ENCODE peak calls at places on chromosomes 12 and 14, in nine cellular contexts. One of them, this sample, is unnamed.
A peak's percentile ranks its signal among the peaks of the same experiment; 100 is the strongest.

GRCh38 chr14:36655054-36655381 is 6.6 kb upstream of the PAX9 start:
- DNase-seq in coronary artery: no peak
- DNase-seq in pancreas: no peak
- DNase-seq in thoracic aorta: no peak
- DNase-seq in hepatocyte: no peak
- DNase-seq in left ventricle myocardium inferior: no peak
- DNase-seq in heart left ventricle: no peak
- DNase-seq in astrocyte: no peak
- DNase-seq in psoas muscle: no peak
- DNase-seq in this sample: no peak

GRCh38 chr14:24378981-24379906 is 11.3 kb downstream of the NFATC4 start:
- DNase-seq in coronary artery: peak; percentile 67
- DNase-seq in pancreas: no peak
- DNase-seq in thoracic aorta: no peak
- DNase-seq in hepatocyte: no peak
- DNase-seq in left ventricle myocardium inferior: no peak
- DNase-seq in heart left ventricle: no peak
- DNase-seq in astrocyte: no peak
- DNase-seq in psoas muscle: no peak
- DNase-seq in this sample: no peak

GRCh38 chr14:73188501-73188903 is 48.8 kb upstream of the PAPLN start:
- DNase-seq in coronary artery: no peak
- DNase-seq in pancreas: no peak
- DNase-seq in thoracic aorta: no peak
- DNase-seq in hepatocyte: no peak
- DNase-seq in left ventricle myocardium inferior: no peak
- DNase-seq in heart left ventricle: no peak
- DNase-seq in astrocyte: peak; percentile 14
- DNase-seq in psoas muscle: no peak
- DNase-seq in this sample: peak; percentile 8

GRCh38 chr12:123761841-123762714 is at the start of gene DNAH10:
- DNase-seq in coronary artery: no peak
- DNase-seq in pancreas: no peak
- DNase-seq in thoracic aorta: no peak
- DNase-seq in hepatocyte: peak; percentile 72
- DNase-seq in left ventricle myocardium inferior: no peak
- DNase-seq in heart left ventricle: peak; percentile 29
- DNase-seq in astrocyte: peak; percentile 6
- DNase-seq in psoas muscle: no peak
- DNase-seq in this sample: peak; percentile 19

GRCh38 chr12:26068503-26068902 is 56.3 kb downstream of the BHLHE41 start:
- DNase-seq in coronary artery: no peak
- DNase-seq in pancreas: no peak
- DNase-seq in thoracic aorta: no peak
- DNase-seq in hepatocyte: no peak
- DNase-seq in left ventricle myocardium inferior: no peak
- DNase-seq in heart left ventricle: no peak
- DNase-seq in astrocyte: no peak
- DNase-seq in psoas muscle: no peak
- DNase-seq in this sample: no peak

GRCh38 chr12:95473440-95473946 is 459 bp upstream of the METAP2 start:
- DNase-seq in coronary artery: no peak
- DNase-seq in pancreas: peak; percentile 12
- DNase-seq in thoracic aorta: no peak
- DNase-seq in hepatocyte: peak; percentile 50
- DNase-seq in left ventricle myocardium inferior: no peak
- DNase-seq in heart left ventricle: no peak
- DNase-seq in astrocyte: no peak
- DNase-seq in psoas muscle: peak; percentile 14
- DNase-seq in this sample: peak; percentile 40

GRCh38 chr14:58637391-58638230 is at the start of gene DACT1:
- DNase-seq in coronary artery: peak; percentile 85
- DNase-seq in pancreas: peak; percentile 25
- DNase-seq in thoracic aorta: peak; percentile 14
- DNase-seq in hepatocyte: peak; percentile 92
- DNase-seq in left ventricle myocardium inferior: peak; percentile 76
- DNase-seq in heart left ventricle: peak; percentile 77
- DNase-seq in astrocyte: peak; percentile 78
- DNase-seq in psoas muscle: peak; percentile 70
- DNase-seq in this sample: peak; percentile 17

GRCh38 chr12:89390802-89391673 is 38.7 kb upstream of the DUSP6 start:
- DNase-seq in coronary artery: no peak
- DNase-seq in pancreas: no peak
- DNase-seq in thoracic aorta: no peak
- DNase-seq in hepatocyte: peak; percentile 40
- DNase-seq in left ventricle myocardium inferior: no peak
- DNase-seq in heart left ventricle: no peak
- DNase-seq in astrocyte: peak; percentile 85
- DNase-seq in psoas muscle: no peak
- DNase-seq in this sample: no peak

GRCh38 chr14:37810094-37810801 is 214.8 kb downstream of the TTC6 start:
- DNase-seq in coronary artery: no peak
- DNase-seq in pancreas: no peak
- DNase-seq in thoracic aorta: no peak
- DNase-seq in hepatocyte: no peak
- DNase-seq in left ventricle myocardium inferior: no peak
- DNase-seq in heart left ventricle: no peak
- DNase-seq in astrocyte: no peak
- DNase-seq in psoas muscle: no peak
- DNase-seq in this sample: no peak

GRCh38 chr12:54956322-54956721 is 28.2 kb downstream of the TESPA1 start:
- DNase-seq in coronary artery: no peak
- DNase-seq in pancreas: no peak
- DNase-seq in thoracic aorta: no peak
- DNase-seq in hepatocyte: no peak
- DNase-seq in left ventricle myocardium inferior: no peak
- DNase-seq in heart left ventricle: no peak
- DNase-seq in astrocyte: no peak
- DNase-seq in psoas muscle: no peak
- DNase-seq in this sample: no peak

GRCh38 chr12:51011960-51012359 is 14.2 kb downstream of the SLC11A2 start:
- DNase-seq in coronary artery: no peak
- DNase-seq in pancreas: no peak
- DNase-seq in thoracic aorta: no peak
- DNase-seq in hepatocyte: no peak
- DNase-seq in left ventricle myocardium inferior: no peak
- DNase-seq in heart left ventricle: no peak
- DNase-seq in astrocyte: no peak
- DNase-seq in psoas muscle: peak; percentile 27
- DNase-seq in this sample: no peak

GRCh38 chr14:76267322-76268012 is 108.5 kb upstream of the ESRRB start:
- DNase-seq in coronary artery: no peak
- DNase-seq in pancreas: peak; percentile 68
- DNase-seq in thoracic aorta: no peak
- DNase-seq in hepatocyte: peak; percentile 56
- DNase-seq in left ventricle myocardium inferior: peak; percentile 68
- DNase-seq in heart left ventricle: peak; percentile 79
- DNase-seq in astrocyte: peak; percentile 8
- DNase-seq in psoas muscle: peak; percentile 66
- DNase-seq in this sample: peak; percentile 71

GRCh38 chr14:98370352-98370751 is 901.6 kb downstream of the BCL11B start:
- DNase-seq in coronary artery: no peak
- DNase-seq in pancreas: no peak
- DNase-seq in thoracic aorta: no peak
- DNase-seq in hepatocyte: no peak
- DNase-seq in left ventricle myocardium inferior: no peak
- DNase-seq in heart left ventricle: no peak
- DNase-seq in astrocyte: no peak
- DNase-seq in psoas muscle: no peak
- DNase-seq in this sample: peak; percentile 25
- TF ChIP-seq CTCF in coronary artery: no peak
- TF ChIP-seq CTCF in pancreas: no peak
- TF ChIP-seq CTCF in thoracic aorta: no peak
- TF ChIP-seq CTCF in hepatocyte: no peak
- TF ChIP-seq CTCF in left ventricle myocardium inferior: no peak
- TF ChIP-seq CTCF in heart left ventricle: no peak
- TF ChIP-seq CTCF in astrocyte: no peak
- TF ChIP-seq CTCF in psoas muscle: no peak
- TF ChIP-seq CTCF in this sample: no peak

GRCh38 chr12:6166808-6167207 is 33.4 kb upstream of the CD9 start:
- DNase-seq in coronary artery: no peak
- DNase-seq in pancreas: no peak
- DNase-seq in thoracic aorta: no peak
- DNase-seq in hepatocyte: no peak
- DNase-seq in left ventricle myocardium inferior: no peak
- DNase-seq in heart left ventricle: no peak
- DNase-seq in astrocyte: no peak
- DNase-seq in psoas muscle: no peak
- DNase-seq in this sample: no peak
- H3K27ac ChIP-seq in coronary artery: peak overlapping the region; percentile 97
- H3K27ac ChIP-seq in pancreas: no peak overlapping the region
- H3K27ac ChIP-seq in thoracic aorta: peak overlapping the region; percentile 99
- H3K27ac ChIP-seq in hepatocyte: peak overlapping the region; percentile 97
- H3K27ac ChIP-seq in left ventricle myocardium inferior: peak overlapping the region; percentile 72
- H3K27ac ChIP-seq in heart left ventricle: peak overlapping the region; percentile 86
- H3K27ac ChIP-seq in astrocyte: peak overlapping the region; percentile 96
- H3K27ac ChIP-seq in psoas muscle: peak overlapping the region; percentile 81
- H3K27ac ChIP-seq in this sample: peak overlapping the region; percentile 85

GRCh38 chr14:105999361-106000028 is 473.1 kb downstream of the TMEM121 start:
- DNase-seq in coronary artery: no peak
- DNase-seq in pancreas: peak; percentile 16
- DNase-seq in thoracic aorta: no peak
- DNase-seq in hepatocyte: peak; percentile 11
- DNase-seq in left ventricle myocardium inferior: peak; percentile 40
- DNase-seq in heart left ventricle: peak; percentile 60
- DNase-seq in astrocyte: no peak
- DNase-seq in psoas muscle: peak; percentile 39
- DNase-seq in this sample: no peak
- TF ChIP-seq CTCF in coronary artery: no peak
- TF ChIP-seq CTCF in pancreas: no peak
- TF ChIP-seq CTCF in thoracic aorta: peak; percentile 25
- TF ChIP-seq CTCF in hepatocyte: no peak
- TF ChIP-seq CTCF in left ventricle myocardium inferior: peak; percentile 5
- TF ChIP-seq CTCF in heart left ventricle: peak; percentile 38
- TF ChIP-seq CTCF in astrocyte: peak; percentile 15
- TF ChIP-seq CTCF in psoas muscle: peak; percentile 26
- TF ChIP-seq CTCF in this sample: peak; percentile 18

GRCh38 chr12:110694330-110694891 is 5.5 kb upstream of the HVCN1 start:
- DNase-seq in coronary artery: no peak
- DNase-seq in pancreas: peak; percentile 27
- DNase-seq in thoracic aorta: no peak
- DNase-seq in hepatocyte: no peak
- DNase-seq in left ventricle myocardium inferior: peak; percentile 66
- DNase-seq in heart left ventricle: peak; percentile 93
- DNase-seq in astrocyte: no peak
- DNase-seq in psoas muscle: peak; percentile 39
- DNase-seq in this sample: no peak
- H3K27ac ChIP-seq in coronary artery: peak overlapping the region; percentile 55
- H3K27ac ChIP-seq in pancreas: no peak overlapping the region
- H3K27ac ChIP-seq in thoracic aorta: peak overlapping the region; percentile 29
- H3K27ac ChIP-seq in hepatocyte: no peak overlapping the region
- H3K27ac ChIP-seq in left ventricle myocardium inferior: peak overlapping the region; percentile 82
- H3K27ac ChIP-seq in heart left ventricle: peak overlapping the region; percentile 91
- H3K27ac ChIP-seq in astrocyte: no peak overlapping the region
- H3K27ac ChIP-seq in psoas muscle: no peak overlapping the region
- H3K27ac ChIP-seq in this sample: no peak overlapping the region

GRCh38 chr14:65256714-65257113 is 154.4 kb upstream of the MAX start:
- DNase-seq in coronary artery: no peak
- DNase-seq in pancreas: no peak
- DNase-seq in thoracic aorta: no peak
- DNase-seq in hepatocyte: no peak
- DNase-seq in left ventricle myocardium inferior: no peak
- DNase-seq in heart left ventricle: no peak
- DNase-seq in astrocyte: no peak
- DNase-seq in psoas muscle: no peak
- DNase-seq in this sample: no peak

GRCh38 chr14:65258391-65258790 is 154.1 kb upstream of the FUT8 start:
- DNase-seq in coronary artery: no peak
- DNase-seq in pancreas: no peak
- DNase-seq in thoracic aorta: no peak
- DNase-seq in hepatocyte: no peak
- DNase-seq in left ventricle myocardium inferior: no peak
- DNase-seq in heart left ventricle: no peak
- DNase-seq in astrocyte: peak; percentile 84
- DNase-seq in psoas muscle: no peak
- DNase-seq in this sample: peak; percentile 45

GRCh38 chr14:65255029-65255545 is 152.8 kb upstream of the MAX start:
- DNase-seq in coronary artery: no peak
- DNase-seq in pancreas: no peak
- DNase-seq in thoracic aorta: no peak
- DNase-seq in hepatocyte: peak; percentile 68
- DNase-seq in left ventricle myocardium inferior: no peak
- DNase-seq in heart left ventricle: no peak
- DNase-seq in astrocyte: peak; percentile 68
- DNase-seq in psoas muscle: no peak
- DNase-seq in this sample: peak; percentile 72

GRCh38 chr14:65257405-65257804 is 155.1 kb upstream of the MAX start:
- DNase-seq in coronary artery: no peak
- DNase-seq in pancreas: no peak
- DNase-seq in thoracic aorta: no peak
- DNase-seq in hepatocyte: no peak
- DNase-seq in left ventricle myocardium inferior: no peak
- DNase-seq in heart left ventricle: no peak
- DNase-seq in astrocyte: no peak
- DNase-seq in psoas muscle: no peak
- DNase-seq in this sample: no peak

GRCh38 chr14:65255583-65256443 is 153.5 kb upstream of the MAX start:
- DNase-seq in coronary artery: no peak
- DNase-seq in pancreas: peak; percentile 44
- DNase-seq in thoracic aorta: no peak
- DNase-seq in hepatocyte: peak; percentile 90
- DNase-seq in left ventricle myocardium inferior: no peak
- DNase-seq in heart left ventricle: no peak
- DNase-seq in astrocyte: no peak
- DNase-seq in psoas muscle: no peak
- DNase-seq in this sample: peak; percentile 49
- TF ChIP-seq CTCF in coronary artery: no peak
- TF ChIP-seq CTCF in pancreas: no peak
- TF ChIP-seq CTCF in thoracic aorta: no peak
- TF ChIP-seq CTCF in hepatocyte: peak; percentile 30
- TF ChIP-seq CTCF in left ventricle myocardium inferior: no peak
- TF ChIP-seq CTCF in heart left ventricle: no peak
- TF ChIP-seq CTCF in astrocyte: no peak
- TF ChIP-seq CTCF in psoas muscle: no peak
- TF ChIP-seq CTCF in this sample: no peak

DNA sequence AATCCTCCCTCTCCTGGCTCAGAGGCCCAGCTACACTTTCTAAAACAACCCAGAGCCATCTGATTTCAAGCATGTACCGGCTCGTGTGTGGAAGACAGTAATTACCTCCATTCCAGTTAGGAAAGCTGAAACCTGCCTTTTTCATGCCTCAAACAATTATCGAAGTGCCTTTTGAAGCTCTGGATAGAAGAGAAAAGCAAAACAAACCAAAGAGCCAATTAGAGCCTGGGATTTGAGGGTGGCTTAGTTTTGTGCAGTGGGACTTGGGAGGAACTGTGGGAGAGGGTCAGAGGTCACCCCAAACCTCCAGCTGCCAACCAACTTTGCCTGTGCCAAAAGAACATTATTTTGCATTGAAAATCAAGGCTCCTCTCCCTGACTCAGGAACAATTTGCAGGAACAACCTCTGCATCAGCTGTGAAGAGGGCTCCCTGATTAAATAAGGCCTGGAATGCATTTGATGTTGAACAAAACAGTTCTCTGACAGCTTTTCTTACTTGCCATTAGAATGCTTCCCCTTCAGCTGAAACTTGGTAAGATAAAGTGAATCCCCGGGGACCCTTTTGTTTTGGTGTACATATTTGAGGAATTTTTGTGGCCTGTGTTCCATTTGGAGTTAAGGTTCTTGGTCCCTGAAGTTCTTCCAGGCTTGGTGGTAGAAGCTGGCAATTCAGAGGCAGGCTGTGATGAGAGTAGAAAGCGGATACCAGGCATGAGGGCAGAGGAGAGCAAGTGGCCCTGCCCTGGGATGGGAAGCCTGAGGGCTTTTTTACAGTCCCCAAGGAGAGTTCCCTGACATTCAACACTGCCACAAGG is 270.1 kb downstream of the ZFP36L1 start:
- DNase-seq in coronary artery: peak; percentile 70
- DNase-seq in pancreas: no peak
- DNase-seq in thoracic aorta: no peak
- DNase-seq in hepatocyte: no peak
- DNase-seq in left ventricle myocardium inferior: no peak
- DNase-seq in heart left ventricle: no peak
- DNase-seq in astrocyte: no peak
- DNase-seq in psoas muscle: no peak
- DNase-seq in this sample: no peak
- H3K27ac ChIP-seq in coronary artery: peak overlapping the region; percentile 79
- H3K27ac ChIP-seq in pancreas: peak overlapping the region; percentile 96
- H3K27ac ChIP-seq in thoracic aorta: peak overlapping the region; percentile 61
- H3K27ac ChIP-seq in hepatocyte: peak overlapping the region; percentile 99
- H3K27ac ChIP-seq in left ventricle myocardium inferior: peak overlapping the region; percentile 68
- H3K27ac ChIP-seq in heart left ventricle: peak overlapping the region; percentile 15
- H3K27ac ChIP-seq in astrocyte: no peak overlapping the region
- H3K27ac ChIP-seq in psoas muscle: peak overlapping the region; percentile 31
- H3K27ac ChIP-seq in this sample: peak overlapping the region; percentile 68

This sample was measured in RWPE1.